ENCODE peak calls at places on chromosomes 16 and 17, in five cellular contexts. N, Z, P, D and L are unnamed samples.

GRCh38 chr16:31064882-31065461 is 9.1 kb downstream of the ZNF668 start:
- DNase-seq in N (peak), Z (no peak), P (peak), D (no peak), L (no peak)

GRCh38 chr17:82925336-82925735 is 85.5 kb upstream of the ZNF750 start:
- DNase-seq in N (peak), Z (no peak), P (no peak), D (no peak), L (no peak)

GRCh38 chr17:17818088-17818526 is 18.7 kb downstream of the SREBF1 start:
- DNase-seq in N (no peak), Z (no peak), P (no peak), D (peak), L (no peak)

GRCh38 chr16:19696961-19697360 is 21.1 kb downstream of the KNOP1 start:
- DNase-seq in N (no peak), Z (no peak), P (no peak), D (no peak), L (no peak)

GRCh38 chr17:3974980-3975379 is 10.7 kb upstream of the ATP2A3 start:
- DNase-seq in N (no peak), Z (no peak), P (no peak), D (no peak), L (no peak)

GRCh38 chr17:2266045-2266864 is 37.3 kb downstream of the SMG6 start:
- DNase-seq in N (no peak), Z (no peak), P (no peak), D (no peak), L (no peak)

GRCh38 chr16:82370282-82370681 is 200.3 kb upstream of the MPHOSPH6 start:
- DNase-seq in N (no peak), Z (no peak), P (no peak), D (no peak), L (no peak)

GRCh38 chr17:33239702-33240101 is 53.4 kb downstream of the ASIC2 start:
- DNase-seq in N (no peak), Z (no peak), P (no peak), D (no peak), L (no peak)

GRCh38 chr17:73172252-73172651 is 7.4 kb downstream of the SSTR2 start:
- DNase-seq in N (no peak), Z (no peak), P (no peak), D (no peak), L (no peak)

GRCh38 chr16:800834-801488 is 427 bp upstream of the GNG13 start:
- DNase-seq in N (no peak), Z (no peak), P (no peak), D (no peak), L (no peak)

GRCh38 chr17:8124350-8125195 is 667 bp upstream of the HES7 start:
- DNase-seq in N (no peak), Z (no peak), P (no peak), D (peak), L (no peak)

GRCh38 chr16:50610331-50611262 is 62.4 kb downstream of the NKD1 start:
- DNase-seq in N (peak), Z (no peak), P (no peak), D (no peak), L (no peak)

GRCh38 chr17:81960130-81960958 is 643 bp downstream of the NOTUM start:
- DNase-seq in N (no peak), Z (no peak), P (no peak), D (no peak), L (no peak)

GRCh38 chr17:13750783-13751484 is 149.2 kb upstream of the HS3ST3A1 start:
- DNase-seq in N (no peak), Z (no peak), P (no peak), D (peak), L (no peak)

GRCh38 chr16:85986931-85987749 is 88.2 kb downstream of the IRF8 start:
- DNase-seq in N (no peak), Z (no peak), P (no peak), D (peak), L (no peak)

GRCh38 chr17:67366193-67367157 is at the start of gene PSMD12:
- DNase-seq in N (peak), Z (peak), P (peak), D (peak), L (no peak)

GRCh38 chr16:64545769-64546168 is 576.1 kb downstream of the CDH11 start:
- DNase-seq in N (no peak), Z (no peak), P (no peak), D (peak), L (peak)

GRCh38 chr17:59848385-59848668 is 44.4 kb downstream of the TUBD1 start:
- DNase-seq in N (no peak), Z (no peak), P (no peak), D (no peak), L (no peak)

GRCh38 chr16:27786881-27787625 is 237.1 kb downstream of the KATNIP start:
- DNase-seq in N (no peak), Z (no peak), P (no peak), D (no peak), L (no peak)

GRCh38 chr17:75785770-75786538 is 1.3 kb downstream of the UNK start:
- DNase-seq in N (no peak), Z (no peak), P (no peak), D (no peak), L (no peak)

GRCh38 chr16:68607443-68607842 is 37.7 kb upstream of the CDH3 start:
- DNase-seq in N (no peak), Z (no peak), P (no peak), D (no peak), L (no peak)

GRCh38 chr16:84482001-84482891 is 22.2 kb downstream of the MEAK7 start:
- DNase-seq in N (no peak), Z (no peak), P (no peak), D (no peak), L (no peak)

GRCh38 chr16:28549301-28549899 is 4.3 kb upstream of the SGF29 start:
- DNase-seq in N (no peak), Z (peak), P (no peak), D (no peak), L (no peak)

GRCh38 chr16:48629016-48629415 is 19.0 kb upstream of the N4BP1 start:
- DNase-seq in N (no peak), Z (no peak), P (no peak), D (no peak), L (no peak)

GRCh38 chr17:70037498-70037897 is 37.5 kb upstream of the KCNJ16 start:
- DNase-seq in N (no peak), Z (no peak), P (no peak), D (no peak), L (no peak)

GRCh38 chr17:17391575-17392370 is 85.0 kb upstream of the MED9 start:
- DNase-seq in N (no peak), Z (no peak), P (no peak), D (no peak), L (no peak)

GRCh38 chr17:6439951-6440350 is 4.3 kb upstream of the PIMREG start:
- DNase-seq in N (no peak), Z (no peak), P (no peak), D (no peak), L (peak)

GRCh38 chr17:72710185-72710584 is 382.3 kb downstream of the SLC39A11 start:
- DNase-seq in N (no peak), Z (no peak), P (no peak), D (no peak), L (no peak)

GRCh38 chr17:8062807-8063483 is 24.1 kb downstream of the ALOX15B start:
- DNase-seq in N (no peak), Z (no peak), P (no peak), D (no peak), L (no peak)

GRCh38 chr17:78474631-78475146 is 96.2 kb downstream of the PGS1 start:
- DNase-seq in N (no peak), Z (no peak), P (no peak), D (no peak), L (peak)

GRCh38 chr17:55634702-55635101 is 88.0 kb downstream of the TMEM100 start:
- DNase-seq in N (no peak), Z (no peak), P (no peak), D (no peak), L (no peak)

GRCh38 chr16:81451753-81452680 is 7.4 kb downstream of the CMIP start:
- DNase-seq in N (peak), Z (no peak), P (no peak), D (no peak), L (no peak)

GRCh38 chr17:45408611-45409421 is 23.9 kb downstream of the ARHGAP27 start:
- DNase-seq in N (no peak), Z (no peak), P (no peak), D (peak), L (no peak)

GRCh38 chr17:31318298-31319190 is 2.9 kb downstream of the EVI2A start:
- DNase-seq in N (peak), Z (no peak), P (no peak), D (no peak), L (peak)

GRCh38 chr16:81519298-81520150 is 74.9 kb downstream of the CMIP start:
- DNase-seq in N (no peak), Z (no peak), P (no peak), D (no peak), L (no peak)

GRCh38 chr16:67528870-67529638 is 425 bp downstream of the RIPOR1 start:
- DNase-seq in N (no peak), Z (no peak), P (no peak), D (peak), L (no peak)

GRCh38 chr16:3235856-3236669 is 1.1 kb upstream of the ZNF200 start:
- DNase-seq in N (peak), Z (no peak), P (no peak), D (peak), L (no peak)

GRCh38 chr17:67281053-67281452 is 36.1 kb upstream of the HELZ start:
- DNase-seq in N (no peak), Z (no peak), P (no peak), D (no peak), L (no peak)

GRCh38 chr17:42806249-42806648 is 7.6 kb downstream of the CNTD1 start:
- DNase-seq in N (no peak), Z (no peak), P (no peak), D (no peak), L (no peak)

GRCh38 chr16:70703041-70703834 is 17.4 kb upstream of the MTSS2 start:
- DNase-seq in N (peak), Z (no peak), P (peak), D (peak), L (no peak)
- TF ChIP-seq CTCF in N (peak), Z (peak), P (peak), D (peak), L (peak)

GRCh38 chr17:35725917-35726608 is 5.4 kb upstream of the RASL10B start:
- DNase-seq in N (no peak), Z (no peak), P (peak), D (peak), L (no peak)
- H3K4me3 ChIP-seq in N (no peak), Z (no peak), P (no peak), D (no peak), L (no peak)

DNA sequence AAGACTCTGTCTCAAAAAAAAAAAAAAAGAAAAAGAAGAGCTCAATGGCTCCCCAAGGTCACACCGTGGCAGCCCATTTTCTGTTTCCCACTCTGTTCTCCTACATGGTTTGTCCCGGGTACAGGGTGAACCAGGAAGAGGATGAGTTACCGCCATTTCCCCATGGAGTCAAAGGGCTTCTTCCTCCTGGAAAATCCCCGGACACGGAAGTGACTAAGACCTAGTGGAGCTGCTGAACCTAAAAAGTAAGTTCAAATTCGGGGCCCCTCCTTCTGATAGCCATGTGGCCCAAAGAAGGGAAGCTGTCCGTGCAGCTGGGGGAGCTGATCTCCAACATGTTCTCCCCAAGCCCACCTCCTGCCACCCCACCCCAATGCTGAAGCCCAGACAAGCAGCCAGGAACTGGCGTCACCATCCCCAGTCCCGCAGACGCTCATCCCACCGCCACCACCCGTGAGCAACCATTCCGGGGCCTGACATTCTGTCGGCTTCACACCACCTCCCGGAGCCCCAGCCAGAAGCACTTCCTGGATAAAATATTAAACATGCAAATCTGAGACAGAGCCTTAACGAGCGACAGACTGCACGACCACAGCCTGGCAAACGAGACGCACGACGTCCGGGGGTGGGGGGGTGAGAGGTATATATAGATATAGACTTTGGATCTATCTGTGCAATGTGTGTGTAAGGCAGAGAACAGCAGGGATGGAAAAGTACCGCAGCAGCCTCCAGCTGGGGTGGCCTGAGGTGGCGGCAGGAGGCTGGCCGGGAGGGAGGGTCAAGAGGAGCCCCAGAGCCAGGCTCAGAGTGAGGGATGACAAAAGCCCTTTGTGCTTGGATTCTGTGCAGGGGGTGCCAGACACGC is 17.6 kb downstream of the EPOP start:
- DNase-seq in N (no peak), Z (no peak), P (no peak), D (no peak), L (no peak)
- TF ChIP-seq CTCF in N (no peak), Z (no peak), P (no peak), D (no peak), L (no peak)

GRCh38 chr16:89828199-89828869 is at the start of gene SPIRE2:
- DNase-seq in N (peak), Z (no peak), P (no peak), D (peak), L (no peak)

GRCh38 chr16:89829630-89830437 is 1.6 kb downstream of the SPIRE2 start:
- DNase-seq in N (no peak), Z (no peak), P (no peak), D (no peak), L (no peak)

GRCh38 chr16:89827383-89828198 is 684 bp upstream of the SPIRE2 start:
- DNase-seq in N (peak), Z (peak), P (no peak), D (peak), L (no peak)

GRCh38 chr16:89828870-89829629 is 775 bp downstream of the SPIRE2 start:
- DNase-seq in N (no peak), Z (no peak), P (no peak), D (no peak), L (no peak)

DNA sequence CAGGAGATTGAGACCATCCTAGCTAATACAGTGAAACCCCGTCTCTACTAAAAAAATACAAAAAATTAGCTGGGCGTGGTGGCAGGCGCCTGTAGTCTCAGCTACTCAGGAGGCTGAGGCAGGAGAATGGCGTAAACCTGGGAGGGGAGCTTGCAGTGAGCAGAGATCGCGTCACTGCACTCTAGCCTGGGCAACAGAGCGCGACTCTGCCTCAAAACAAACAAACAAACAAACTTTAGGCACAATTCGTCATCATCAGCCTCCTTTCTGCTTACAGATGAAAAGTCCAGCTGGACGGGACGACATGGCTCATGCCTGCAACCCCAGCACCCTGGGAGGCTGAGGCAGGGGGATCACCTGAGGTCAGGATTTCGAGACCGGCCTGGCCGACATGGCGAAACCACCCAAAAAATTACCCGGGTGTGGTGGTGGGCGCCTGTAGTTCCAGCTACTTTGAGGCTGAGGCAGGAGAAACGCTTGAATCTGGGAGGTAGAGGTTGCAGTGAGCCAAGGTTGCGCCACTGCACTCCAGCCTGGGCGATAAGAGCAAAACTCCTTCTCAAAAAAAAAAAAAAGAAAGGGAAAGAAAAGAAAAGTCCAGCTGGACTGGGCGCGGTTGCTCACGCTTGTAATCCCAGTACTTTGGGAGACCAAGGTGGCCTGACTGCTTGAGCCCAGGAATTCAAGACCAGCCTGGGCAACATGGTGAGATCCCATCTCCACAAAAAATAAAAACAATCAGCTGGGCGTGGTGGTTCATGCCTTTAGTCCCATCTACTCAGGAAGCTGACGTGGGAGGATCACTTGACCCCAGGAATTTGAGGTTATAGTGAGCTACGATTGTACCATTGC is 1.5 kb upstream of the SPIRE2 start:
- DNase-seq in N (no peak), Z (no peak), P (no peak), D (no peak), L (no peak)
- H3K4me3 ChIP-seq in N (no peak), Z (peak), P (no peak), D (no peak), L (no peak)

GRCh38 chr16:53093162-53093744 is 38.5 kb downstream of the CHD9 start:
- DNase-seq in N (no peak), Z (no peak), P (no peak), D (no peak), L (no peak)
- TF ChIP-seq CTCF in N (no peak), Z (no peak), P (no peak), D (no peak), L (no peak)